ENCODE peak calls at places on chromosomes 5 and 9, in four cellular contexts. J is OCI-LY7, A is GM23248, D is hepatocyte. X is an unnamed sample.
A peak's percentile ranks its signal among the peaks of the same experiment; 100 is the strongest.

GRCh38 chr9:101498323-101498722 is 35.3 kb upstream of the RNF20 start:
- DNase-seq in J (no peak), A (peak; percentile 51), D (no peak), X (no peak)

GRCh38 chr5:159175547-159175946 is 33.8 kb downstream of the RNF145 start:
- DNase-seq in J (no peak), A (peak; percentile 62), D (peak; percentile 22), X (no peak)

GRCh38 chr5:2904399-2904798 is 152.9 kb upstream of the IRX2 start:
- DNase-seq in J (no peak), A (no peak), D (no peak), X (no peak)

GRCh38 chr5:170552486-170553122 is 48.8 kb downstream of the KCNIP1 start:
- DNase-seq in J (no peak), A (peak; percentile 58), D (peak; percentile 88), X (no peak)

GRCh38 chr5:139961435-139962157 is 81.5 kb downstream of the NRG2 start:
- DNase-seq in J (no peak), A (peak; percentile 33), D (no peak), X (no peak)

GRCh38 chr5:89728750-89729149 is 680.8 kb downstream of the CETN3 start:
- DNase-seq in J (no peak), A (peak; percentile 66), D (no peak), X (no peak)

GRCh38 chr9:27209034-27209433 is 87.9 kb downstream of the EQTN start:
- DNase-seq in J (no peak), A (no peak), D (no peak), X (no peak)

GRCh38 chr5:172488221-172488620 is 33.9 kb upstream of the SH3PXD2B start:
- DNase-seq in J (no peak), A (no peak), D (no peak), X (no peak)

GRCh38 chr9:35035851-35036701 is 36.3 kb downstream of the VCP start:
- DNase-seq in J (no peak), A (peak; percentile 61), D (no peak), X (no peak)

GRCh38 chr9:131799177-131799823 is 59.4 kb upstream of the RAPGEF1 start:
- DNase-seq in J (peak; percentile 46), A (peak; percentile 64), D (peak; percentile 80), X (peak; percentile 47)

GRCh38 chr5:154708845-154709244 is 46.3 kb upstream of the LARP1 start:
- DNase-seq in J (no peak), A (peak; percentile 62), D (no peak), X (no peak)

GRCh38 chr9:113876806-113877236 is 712 bp downstream of the ZNF618 start:
- DNase-seq in J (peak; percentile 48), A (peak; percentile 72), D (peak; percentile 52), X (peak; percentile 35)

GRCh38 chr9:82334286-82334685 is 345.7 kb downstream of the SPATA31D1 start:
- DNase-seq in J (no peak), A (peak; percentile 90), D (no peak), X (no peak)

DNA sequence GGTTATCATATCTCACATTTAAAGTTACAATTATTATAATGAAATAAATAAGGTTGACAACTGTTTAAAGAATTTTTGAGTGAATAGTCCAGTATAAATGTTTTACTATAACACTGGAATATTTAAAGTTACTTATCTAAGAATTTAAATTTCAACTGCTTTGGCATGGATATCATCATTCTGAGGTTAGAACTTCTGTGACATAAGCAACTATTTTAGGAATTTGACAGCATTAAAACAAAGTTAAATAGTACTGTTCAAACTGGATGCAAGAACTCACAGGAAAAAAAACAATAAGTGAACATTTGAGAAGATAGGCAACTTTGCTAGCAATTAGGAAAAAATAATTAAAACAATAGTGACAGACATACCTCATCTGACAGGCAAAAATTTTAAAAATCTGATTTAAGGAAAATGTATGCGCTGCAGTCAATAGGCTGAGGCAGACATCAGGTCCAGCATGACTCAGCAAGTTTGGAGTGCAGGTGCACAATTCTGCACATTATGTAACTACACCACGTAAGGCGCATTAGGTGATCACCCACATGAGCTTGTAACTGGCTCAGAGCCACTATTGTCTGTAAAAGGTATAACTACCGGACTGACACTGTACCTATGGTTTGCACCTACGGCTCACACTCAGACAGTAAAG is 180.6 kb downstream of the PDE4D start:
- DNase-seq in J (peak; percentile 79), A (no peak), D (no peak), X (no peak)
- TF ChIP-seq EZH2phosphoT487 in J (no peak), A (no peak), D (no peak), X (no peak)

GRCh38 chr5:133869675-133869978 is 98.8 kb downstream of the C5orf15 start:
- DNase-seq in J (no peak), A (peak; percentile 8), D (no peak), X (no peak)
- TF ChIP-seq EZH2phosphoT487 in J (no peak), A (no peak), D (no peak), X (no peak)

DNA sequence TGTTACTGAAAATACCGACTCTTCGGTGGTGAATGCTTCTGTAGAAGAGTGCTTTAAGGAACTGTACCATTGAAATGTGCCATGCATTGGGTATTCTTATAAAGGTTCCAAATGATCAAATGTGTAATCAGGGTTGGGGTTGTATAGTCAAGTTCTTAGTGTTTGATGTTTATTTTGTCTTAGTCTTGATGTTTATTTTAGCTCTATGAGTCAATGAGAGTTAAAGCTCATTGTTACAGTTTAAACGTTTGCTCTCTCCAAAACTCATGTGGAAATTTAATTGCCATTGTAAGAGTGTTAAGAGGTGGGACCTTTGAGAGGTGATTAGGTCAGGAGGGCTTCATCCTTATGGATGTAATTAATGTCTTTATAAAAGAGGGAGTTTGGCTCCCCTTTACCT is 153.0 kb downstream of the FER start:
- DNase-seq in J (no peak), A (no peak), D (no peak), X (no peak)
- TF ChIP-seq EZH2phosphoT487 in J (no peak), A (no peak), D (no peak), X (no peak)

GRCh38 chr9:12718482-12719026 is 25.4 kb downstream of the TYRP1 start:
- DNase-seq in J (no peak), A (peak; percentile 74), D (peak; percentile 33), X (peak; percentile 56)
- TF ChIP-seq EZH2phosphoT487 in J (no peak), A (no peak), D (no peak), X (no peak)

DNA sequence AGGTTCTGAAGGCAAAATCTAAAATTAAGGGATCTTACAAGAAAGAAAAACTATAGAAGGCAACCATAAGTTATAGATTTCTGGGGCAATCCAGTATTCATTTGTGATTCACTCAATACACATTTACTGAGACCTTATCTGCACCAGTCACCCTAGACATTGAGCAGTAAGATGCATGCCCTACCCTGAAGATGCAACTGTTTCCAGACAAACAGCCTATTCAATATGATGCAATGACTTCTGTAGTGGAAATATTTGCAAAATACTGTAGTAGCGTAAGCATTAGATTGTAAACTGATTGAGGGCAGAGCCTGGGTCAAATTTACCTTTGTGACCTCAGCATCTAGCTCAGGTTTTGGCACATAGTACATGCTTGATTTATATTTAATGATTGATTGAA is 256.2 kb upstream of the ACTBL2 start:
- DNase-seq in J (no peak), A (no peak), D (no peak), X (no peak)
- TF ChIP-seq EZH2phosphoT487 in J (no peak), A (no peak), D (no peak), X (no peak)

DNA sequence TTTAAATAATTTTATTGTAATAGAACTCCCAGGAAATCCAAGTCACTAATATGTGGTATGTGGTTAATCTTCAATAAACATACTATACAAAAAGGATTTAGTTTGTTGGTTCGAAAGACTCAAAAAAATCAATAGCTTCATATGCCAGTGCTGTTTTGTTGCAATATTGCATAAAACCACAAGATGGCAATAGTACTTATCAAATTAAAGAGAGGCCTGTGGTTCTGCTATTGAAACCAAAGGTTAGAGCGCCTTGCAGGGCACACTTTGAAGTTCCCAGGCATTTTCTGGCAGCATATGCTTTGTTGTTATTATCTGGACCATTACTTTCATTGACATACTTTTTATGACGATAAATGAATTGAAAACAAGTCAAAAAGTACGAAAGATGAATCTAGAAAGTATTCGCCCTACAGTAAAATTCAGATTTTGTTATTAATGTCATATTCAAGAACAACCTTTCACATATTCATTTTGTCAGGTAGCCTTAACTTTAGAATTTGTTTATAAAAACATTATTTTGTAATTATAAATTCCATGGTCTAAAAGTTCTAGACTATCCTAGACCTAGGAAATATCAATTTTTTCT is 316.3 kb downstream of the MCTP1 start:
- DNase-seq in J (peak; percentile 72), A (peak; percentile 77), D (peak; percentile 81), X (peak; percentile 80)
- TF ChIP-seq EZH2phosphoT487 in J (no peak), A (no peak), D (no peak), X (no peak)

DNA sequence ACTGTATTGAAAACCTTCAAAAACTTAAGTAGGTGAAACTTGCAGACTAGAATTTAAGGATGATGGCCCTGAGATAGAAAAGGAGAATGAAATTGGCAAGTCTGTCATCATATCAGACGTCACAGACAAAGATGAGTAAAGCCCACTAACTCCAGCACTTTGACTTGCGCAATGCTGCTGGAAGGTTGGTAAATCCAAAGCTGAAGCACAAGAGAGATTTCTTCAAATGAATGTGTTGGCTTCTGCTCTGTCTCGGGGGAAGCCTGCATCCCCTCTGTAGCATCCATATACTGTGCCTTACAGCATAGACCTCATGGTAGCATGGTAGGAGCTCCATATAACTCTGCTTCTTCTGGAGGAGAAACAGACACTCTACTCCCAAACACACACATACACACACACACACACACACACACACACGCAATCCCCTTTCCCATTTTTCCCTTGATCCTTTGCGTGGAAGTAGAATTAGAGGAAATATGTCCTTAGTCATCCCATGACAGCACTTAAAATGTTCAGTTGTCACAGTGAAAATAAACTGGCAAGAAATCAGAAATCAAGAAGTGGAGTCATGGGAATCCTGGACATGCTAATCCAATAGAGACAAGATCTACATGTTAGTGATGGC is 241.5 kb downstream of the NR3C1 start:
- DNase-seq in J (no peak), A (peak; percentile 96), D (peak; percentile 44), X (no peak)
- TF ChIP-seq EZH2phosphoT487 in J (no peak), A (no peak), D (no peak), X (no peak)